ENCODE peak calls at places on chromosomes 7 and 10, in eight cellular contexts. One of them, this sample, is unnamed.

GRCh38 chr10:132962623-132963429 is 20.5 kb upstream of the CFAP46 start:
- DNase-seq in IMR-90: peak
- DNase-seq in A549: no peak
- DNase-seq in GM12891: no peak
- DNase-seq in ovary: no peak
- DNase-seq in GM12878: no peak
- DNase-seq in thyroid gland: no peak
- DNase-seq in erythroblast: no peak
- DNase-seq in this sample: no peak

GRCh38 chr10:93199221-93199681 is 125.6 kb downstream of the CYP26A1 start:
- DNase-seq in IMR-90: peak
- DNase-seq in A549: peak
- DNase-seq in thyroid gland: peak
- DNase-seq in erythroblast: no peak
- DNase-seq in GM12878: no peak
- DNase-seq in GM12891: no peak
- DNase-seq in ovary: peak
- DNase-seq in this sample: peak

GRCh38 chr7:127874049-127874636 is 157.1 kb downstream of the LRRC4 start:
- DNase-seq in erythroblast: no peak
- DNase-seq in IMR-90: no peak
- DNase-seq in A549: no peak
- DNase-seq in ovary: no peak
- DNase-seq in GM12878: no peak
- DNase-seq in GM12891: no peak
- DNase-seq in thyroid gland: no peak
- DNase-seq in this sample: no peak

GRCh38 chr7:17234398-17235021 is 63.9 kb upstream of the AHR start:
- DNase-seq in IMR-90: peak
- DNase-seq in ovary: no peak
- DNase-seq in GM12891: peak
- DNase-seq in thyroid gland: no peak
- DNase-seq in erythroblast: peak
- DNase-seq in A549: peak
- DNase-seq in GM12878: peak
- DNase-seq in this sample: peak

GRCh38 chr10:33066558-33067236 is 108.7 kb upstream of the ITGB1 start:
- DNase-seq in GM12891: no peak
- DNase-seq in IMR-90: peak
- DNase-seq in A549: peak
- DNase-seq in thyroid gland: no peak
- DNase-seq in erythroblast: no peak
- DNase-seq in GM12878: no peak
- DNase-seq in ovary: no peak
- DNase-seq in this sample: no peak

GRCh38 chr7:141701489-141702046 is 398 bp downstream of the DENND11 start:
- DNase-seq in thyroid gland: peak
- DNase-seq in GM12891: peak
- DNase-seq in GM12878: peak
- DNase-seq in IMR-90: no peak
- DNase-seq in ovary: peak
- DNase-seq in erythroblast: peak
- DNase-seq in A549: no peak
- DNase-seq in this sample: no peak

GRCh38 chr10:83931669-83932068 is 207.6 kb upstream of the GHITM start:
- DNase-seq in GM12891: no peak
- DNase-seq in GM12878: no peak
- DNase-seq in thyroid gland: no peak
- DNase-seq in ovary: no peak
- DNase-seq in erythroblast: no peak
- DNase-seq in IMR-90: no peak
- DNase-seq in A549: no peak
- DNase-seq in this sample: no peak

GRCh38 chr7:38660427-38661099 is 29.4 kb upstream of the AMPH start:
- DNase-seq in erythroblast: peak
- DNase-seq in GM12878: no peak
- DNase-seq in GM12891: peak
- DNase-seq in A549: peak
- DNase-seq in ovary: no peak
- DNase-seq in IMR-90: peak
- DNase-seq in thyroid gland: no peak
- DNase-seq in this sample: peak

GRCh38 chr7:117806011-117806410 is 67.2 kb downstream of the CTTNBP2 start:
- DNase-seq in GM12891: no peak
- DNase-seq in A549: no peak
- DNase-seq in ovary: no peak
- DNase-seq in IMR-90: no peak
- DNase-seq in thyroid gland: no peak
- DNase-seq in erythroblast: no peak
- DNase-seq in GM12878: no peak
- DNase-seq in this sample: no peak

GRCh38 chr10:57880441-57881301 is 387.0 kb downstream of the IPMK start:
- DNase-seq in IMR-90: no peak
- DNase-seq in ovary: no peak
- DNase-seq in GM12878: no peak
- DNase-seq in GM12891: no peak
- DNase-seq in A549: no peak
- DNase-seq in thyroid gland: no peak
- DNase-seq in erythroblast: no peak
- DNase-seq in this sample: no peak

GRCh38 chr7:44219371-44220045 is 18.7 kb downstream of the YKT6 start:
- DNase-seq in erythroblast: no peak
- DNase-seq in GM12891: no peak
- DNase-seq in A549: no peak
- DNase-seq in thyroid gland: peak
- DNase-seq in GM12878: no peak
- DNase-seq in ovary: no peak
- DNase-seq in IMR-90: no peak
- DNase-seq in this sample: no peak

GRCh38 chr10:115049957-115050356 is 43.2 kb upstream of the ATRNL1 start:
- DNase-seq in erythroblast: no peak
- DNase-seq in ovary: no peak
- DNase-seq in GM12878: no peak
- DNase-seq in thyroid gland: no peak
- DNase-seq in A549: no peak
- DNase-seq in IMR-90: peak
- DNase-seq in GM12891: no peak
- DNase-seq in this sample: peak

GRCh38 chr10:97279121-97279815 is 13.2 kb downstream of the ARHGAP19 start:
- DNase-seq in A549: peak
- DNase-seq in thyroid gland: no peak
- DNase-seq in GM12878: no peak
- DNase-seq in GM12891: no peak
- DNase-seq in IMR-90: peak
- DNase-seq in ovary: no peak
- DNase-seq in erythroblast: no peak
- DNase-seq in this sample: peak

GRCh38 chr7:867406-868188 is 8.8 kb upstream of the GET4 start:
- DNase-seq in A549: peak
- DNase-seq in GM12891: no peak
- DNase-seq in ovary: peak
- DNase-seq in thyroid gland: peak
- DNase-seq in erythroblast: peak
- DNase-seq in GM12878: no peak
- DNase-seq in IMR-90: peak
- DNase-seq in this sample: no peak

GRCh38 chr7:156950381-156950858 is 908 bp downstream of the NOM1 start:
- DNase-seq in erythroblast: peak
- DNase-seq in ovary: no peak
- DNase-seq in GM12878: no peak
- DNase-seq in GM12891: no peak
- DNase-seq in thyroid gland: no peak
- DNase-seq in A549: no peak
- DNase-seq in IMR-90: peak
- DNase-seq in this sample: no peak

GRCh38 chr7:142000244-142000643 is 4.6 kb downstream of the MGAM start:
- DNase-seq in GM12878: no peak
- DNase-seq in GM12891: no peak
- DNase-seq in A549: no peak
- DNase-seq in IMR-90: no peak
- DNase-seq in ovary: no peak
- DNase-seq in erythroblast: no peak
- DNase-seq in thyroid gland: no peak
- DNase-seq in this sample: no peak

DNA sequence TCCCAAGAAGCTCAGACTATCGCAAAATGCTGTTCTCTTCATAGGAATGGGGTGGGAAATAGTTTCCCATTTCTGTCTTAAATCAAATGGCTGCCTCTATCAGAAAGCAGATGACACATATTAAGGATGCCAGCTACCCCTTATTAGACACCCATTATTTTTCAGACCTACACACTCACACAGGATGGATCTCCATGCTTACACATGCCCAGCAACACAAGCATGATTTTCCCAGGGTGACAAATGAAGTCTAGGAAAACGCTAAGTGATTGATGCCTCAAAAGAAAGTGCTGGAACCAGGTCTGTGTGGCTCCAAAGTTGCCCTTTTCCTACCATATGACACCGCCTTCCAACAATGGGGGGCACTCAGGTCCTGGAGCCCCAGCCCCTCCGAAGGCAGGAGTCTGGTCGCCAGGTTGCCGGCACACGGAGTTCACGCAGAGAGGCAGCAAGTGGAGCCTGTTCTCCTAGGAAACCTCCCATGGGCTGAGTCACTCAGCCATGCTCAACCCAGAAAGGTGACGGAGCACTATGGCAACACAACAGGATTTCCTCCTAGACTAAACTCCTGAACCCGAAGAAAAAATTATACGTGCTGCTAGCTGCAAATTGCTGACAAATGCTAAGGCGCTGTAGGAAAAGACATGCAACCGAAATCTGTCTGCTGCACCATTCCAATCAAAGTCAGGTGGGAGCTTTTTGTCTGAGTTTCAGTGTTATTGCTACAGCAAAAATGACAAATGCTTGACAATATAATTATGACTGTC is 19.8 kb downstream of the VOPP1 start:
- DNase-seq in GM12878: no peak
- DNase-seq in thyroid gland: peak
- DNase-seq in IMR-90: peak
- DNase-seq in GM12891: no peak
- DNase-seq in erythroblast: no peak
- DNase-seq in A549: peak
- DNase-seq in ovary: no peak
- DNase-seq in this sample: no peak
- TF ChIP-seq POLR2A in GM12878: no peak
- TF ChIP-seq POLR2A in thyroid gland: no peak
- TF ChIP-seq POLR2A in IMR-90: no peak
- TF ChIP-seq POLR2A in GM12891: no peak
- TF ChIP-seq POLR2A in erythroblast: no peak
- TF ChIP-seq POLR2A in A549: no peak
- TF ChIP-seq POLR2A in ovary: no peak
- TF ChIP-seq POLR2A in this sample: no peak

GRCh38 chr7:99324559-99324958 is 1.1 kb upstream of the ARPC1A start:
- DNase-seq in GM12891: no peak
- DNase-seq in erythroblast: no peak
- DNase-seq in A549: no peak
- DNase-seq in thyroid gland: no peak
- DNase-seq in GM12878: no peak
- DNase-seq in ovary: peak
- DNase-seq in IMR-90: no peak
- DNase-seq in this sample: no peak

GRCh38 chr7:99324966-99325596 is 617 bp upstream of the ARPC1A start:
- DNase-seq in GM12878: no peak
- DNase-seq in thyroid gland: no peak
- DNase-seq in erythroblast: no peak
- DNase-seq in ovary: no peak
- DNase-seq in IMR-90: no peak
- DNase-seq in GM12891: no peak
- DNase-seq in A549: no peak
- DNase-seq in this sample: no peak

GRCh38 chr7:99331002-99331401 is 5.3 kb downstream of the ARPC1A start:
- DNase-seq in IMR-90: no peak
- DNase-seq in A549: no peak
- DNase-seq in GM12878: no peak
- DNase-seq in GM12891: no peak
- DNase-seq in thyroid gland: no peak
- DNase-seq in ovary: no peak
- DNase-seq in erythroblast: peak
- DNase-seq in this sample: no peak

GRCh38 chr7:99326408-99326782 is 697 bp downstream of the ARPC1A start:
- DNase-seq in thyroid gland: no peak
- DNase-seq in ovary: no peak
- DNase-seq in erythroblast: peak
- DNase-seq in GM12891: no peak
- DNase-seq in IMR-90: no peak
- DNase-seq in GM12878: no peak
- DNase-seq in A549: no peak
- DNase-seq in this sample: no peak

GRCh38 chr7:99325597-99326407 is at the start of gene ARPC1A:
- DNase-seq in GM12878: peak
- DNase-seq in erythroblast: peak
- DNase-seq in A549: peak
- DNase-seq in ovary: peak
- DNase-seq in IMR-90: peak
- DNase-seq in GM12891: peak
- DNase-seq in thyroid gland: peak
- DNase-seq in this sample: peak
- TF ChIP-seq POLR2A in GM12878: peak
- TF ChIP-seq POLR2A in erythroblast: peak
- TF ChIP-seq POLR2A in A549: peak
- TF ChIP-seq POLR2A in ovary: peak
- TF ChIP-seq POLR2A in IMR-90: peak
- TF ChIP-seq POLR2A in GM12891: peak
- TF ChIP-seq POLR2A in thyroid gland: no peak
- TF ChIP-seq POLR2A in this sample: peak

DNA sequence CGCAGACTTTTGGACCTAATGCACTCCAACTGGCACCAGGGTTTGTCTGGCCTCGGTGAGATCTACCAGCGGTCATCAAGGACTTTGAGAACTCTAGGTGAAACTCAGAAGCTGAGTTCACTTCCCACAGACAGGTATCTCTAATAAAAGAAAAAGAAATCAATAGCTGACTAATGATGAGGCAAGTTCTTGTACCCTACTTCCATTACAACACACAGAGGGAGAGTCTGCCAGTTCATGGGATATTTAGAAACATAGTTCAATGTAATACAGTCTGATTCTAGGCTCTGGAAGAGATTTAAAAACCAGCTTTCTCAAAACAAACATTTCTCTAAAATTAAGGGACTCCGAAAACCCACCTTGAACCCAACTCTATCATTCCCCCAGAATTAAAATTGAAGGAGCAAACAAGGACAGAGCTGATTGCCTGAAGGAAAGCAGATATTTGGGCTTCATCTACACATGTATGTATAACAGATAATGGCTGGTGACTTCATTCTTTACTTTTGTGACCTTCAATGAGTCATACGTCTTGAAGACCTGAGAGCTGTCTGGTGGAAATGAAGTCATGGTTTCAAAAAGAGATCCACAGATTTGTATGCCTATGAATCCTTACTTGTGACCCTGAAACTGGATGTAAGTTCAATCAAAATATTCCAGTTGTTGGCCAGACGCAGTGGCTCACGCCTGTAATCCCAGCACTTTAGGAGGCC is 2.7 kb upstream of the PNLIPRP1 start:
- DNase-seq in A549: no peak
- DNase-seq in thyroid gland: no peak
- DNase-seq in ovary: no peak
- DNase-seq in GM12878: no peak
- DNase-seq in erythroblast: no peak
- DNase-seq in GM12891: no peak
- DNase-seq in IMR-90: no peak
- DNase-seq in this sample: no peak
- TF ChIP-seq POLR2A in A549: no peak
- TF ChIP-seq POLR2A in thyroid gland: no peak
- TF ChIP-seq POLR2A in ovary: no peak
- TF ChIP-seq POLR2A in GM12878: no peak
- TF ChIP-seq POLR2A in erythroblast: no peak
- TF ChIP-seq POLR2A in GM12891: no peak
- TF ChIP-seq POLR2A in IMR-90: no peak
- TF ChIP-seq POLR2A in this sample: no peak

GRCh38 chr10:79347226-79347893 is at the start of gene PPIF:
- DNase-seq in erythroblast: peak
- DNase-seq in IMR-90: peak
- DNase-seq in GM12891: peak
- DNase-seq in ovary: peak
- DNase-seq in GM12878: peak
- DNase-seq in thyroid gland: peak
- DNase-seq in A549: peak
- DNase-seq in this sample: peak
- TF ChIP-seq POLR2A in erythroblast: peak
- TF ChIP-seq POLR2A in IMR-90: peak
- TF ChIP-seq POLR2A in GM12891: peak
- TF ChIP-seq POLR2A in ovary: peak
- TF ChIP-seq POLR2A in GM12878: peak
- TF ChIP-seq POLR2A in thyroid gland: no peak
- TF ChIP-seq POLR2A in A549: peak
- TF ChIP-seq POLR2A in this sample: peak

This sample was measured in HepG2.